ENCODE peak calls at places on chromosomes 6 and 20, in five cellular contexts. B, L, T, N and U are unnamed samples. For H3K4me1 and H3K27me3, the result is how much of the 10 kb centered on the place peaks cover.

GRCh38 chr6:82397962-82398692 is 34.5 kb downstream of the TPBG start:
- DNase-seq in B (no peak), L (no peak), T (no peak), N (no peak), U (no peak)

GRCh38 chr20:20009784-20010253 is 7.3 kb upstream of the NAA20 start:
- DNase-seq in B (no peak), L (no peak), T (no peak), N (no peak), U (no peak)

GRCh38 chr20:1381753-1382591 is 10.9 kb downstream of the FKBP1A start:
- DNase-seq in B (no peak), L (no peak), T (no peak), N (no peak), U (no peak)

GRCh38 chr6:130412556-130413290 is 46.9 kb downstream of the TMEM200A start:
- DNase-seq in B (no peak), L (no peak), T (no peak), N (no peak), U (no peak)

GRCh38 chr20:8798505-8798904 is 270.4 kb upstream of the PLCB4 start:
- DNase-seq in B (peak), L (no peak), T (no peak), N (peak), U (no peak)

GRCh38 chr6:112911949-112912348 is 564.8 kb downstream of the RFPL4B start:
- DNase-seq in B (peak), L (no peak), T (no peak), N (peak), U (no peak)

GRCh38 chr6:56109149-56109548 is 138.2 kb downstream of the COL21A1 start:
- DNase-seq in B (no peak), L (no peak), T (no peak), N (no peak), U (no peak)

GRCh38 chr6:87105823-87106222 is 10.9 kb upstream of the CGA start:
- DNase-seq in B (no peak), L (no peak), T (no peak), N (no peak), U (no peak)

GRCh38 chr6:121765060-121765459 is 329.6 kb downstream of the GJA1 start:
- DNase-seq in B (no peak), L (no peak), T (no peak), N (no peak), U (no peak)

GRCh38 chr6:126337323-126337722 is 2.6 kb upstream of the CENPW start:
- DNase-seq in B (no peak), L (no peak), T (no peak), N (no peak), U (no peak)

GRCh38 chr6:81630719-81631118 is 121.8 kb downstream of the TENT5A start:
- DNase-seq in B (no peak), L (no peak), T (no peak), N (no peak), U (no peak)

GRCh38 chr20:45851501-45851900 is 5.7 kb downstream of the ACOT8 start:
- DNase-seq in B (no peak), L (no peak), T (no peak), N (no peak), U (no peak)

GRCh38 chr6:30312266-30312665 is 14.5 kb upstream of the TRIM39 start:
- DNase-seq in B (no peak), L (no peak), T (no peak), N (no peak), U (no peak)

GRCh38 chr6:125037826-125038225 is 75.6 kb downstream of the RNF217 start:
- DNase-seq in B (no peak), L (no peak), T (no peak), N (no peak), U (no peak)

GRCh38 chr6:2663123-2663522 is 87.6 kb downstream of the MYLK4 start:
- DNase-seq in B (no peak), L (no peak), T (no peak), N (no peak), U (no peak)

GRCh38 chr6:52388790-52389189 is 26.8 kb downstream of the PAQR8 start:
- DNase-seq in B (no peak), L (no peak), T (no peak), N (no peak), U (peak)

GRCh38 chr6:167329014-167329413 is 4.1 kb downstream of the TTLL2 start:
- DNase-seq in B (no peak), L (no peak), T (no peak), N (no peak), U (no peak)

GRCh38 chr6:73363537-73363875 is 1.0 kb downstream of the KHDC3L start:
- DNase-seq in B (no peak), L (no peak), T (no peak), N (no peak), U (no peak)

GRCh38 chr6:158837684-158838625 is 18.8 kb upstream of the EZR start:
- DNase-seq in B (peak), L (no peak), T (no peak), N (peak), U (no peak)

GRCh38 chr6:45801471-45802289 is 214.0 kb downstream of the CLIC5 start:
- DNase-seq in B (no peak), L (no peak), T (no peak), N (no peak), U (no peak)

GRCh38 chr20:431012-431904 is 23.2 kb downstream of the RBCK1 start:
- DNase-seq in B (peak), L (peak), T (peak), N (peak), U (peak)

GRCh38 chr6:19852090-19852457 is 14.9 kb downstream of the ID4 start:
- DNase-seq in B (no peak), L (no peak), T (no peak), N (no peak), U (no peak)

GRCh38 chr20:24632581-24632980 is 163.2 kb downstream of the SYNDIG1 start:
- DNase-seq in B (no peak), L (no peak), T (no peak), N (no peak), U (no peak)

GRCh38 chr6:39209360-39209811 is 19.9 kb downstream of the KCNK5 start:
- DNase-seq in B (no peak), L (no peak), T (no peak), N (no peak), U (no peak)

GRCh38 chr6:144083172-144083571 is 12.2 kb downstream of the SF3B5 start:
- DNase-seq in B (no peak), L (no peak), T (no peak), N (no peak), U (no peak)

GRCh38 chr6:54681987-54682386 is 164.6 kb upstream of the FAM83B start:
- DNase-seq in B (no peak), L (no peak), T (no peak), N (no peak), U (no peak)

GRCh38 chr20:46151936-46152335 is 33.8 kb downstream of the CD40 start:
- DNase-seq in B (no peak), L (no peak), T (no peak), N (no peak), U (no peak)

GRCh38 chr6:144077881-144078280 is 17.5 kb downstream of the SF3B5 start:
- DNase-seq in B (no peak), L (no peak), T (no peak), N (no peak), U (no peak)

GRCh38 chr20:44471481-44471882 is 4.2 kb upstream of the TTPAL start:
- DNase-seq in B (no peak), L (no peak), T (no peak), N (no peak), U (no peak)

GRCh38 chr20:63241272-63241671 is 5.6 kb downstream of the BIRC7 start:
- DNase-seq in B (no peak), L (no peak), T (no peak), N (no peak), U (no peak)

GRCh38 chr6:35140991-35141720 is at the start of gene TCP11:
- DNase-seq in B (peak), L (peak), T (peak), N (peak), U (no peak)

GRCh38 chr6:96704713-96705112 is 132.6 kb downstream of the GPR63 start:
- DNase-seq in B (no peak), L (no peak), T (no peak), N (no peak), U (no peak)

GRCh38 chr20:3751664-3752385 is 15.7 kb downstream of the ADISSP start:
- DNase-seq in B (peak), L (peak), T (peak), N (peak), U (no peak)

GRCh38 chr6:117417851-117418250 is 7.9 kb downstream of the ROS1 start:
- DNase-seq in B (no peak), L (no peak), T (no peak), N (no peak), U (no peak)

GRCh38 chr6:166514196-166514595 is 72.3 kb downstream of the RAMACL start:
- DNase-seq in B (no peak), L (no peak), T (no peak), N (no peak), U (no peak)

GRCh38 chr20:3782597-3782996 is 1.3 kb upstream of the SPEF1 start:
- DNase-seq in B (no peak), L (no peak), T (no peak), N (no peak), U (no peak)

GRCh38 chr20:4082406-4083102 is 67.2 kb upstream of the RNF24 start:
- DNase-seq in B (peak), L (peak), T (no peak), N (peak), U (no peak)

GRCh38 chr6:157213897-157214296 is 109.4 kb downstream of the TMEM242 start:
- DNase-seq in B (no peak), L (no peak), T (no peak), N (no peak), U (no peak)

DNA sequence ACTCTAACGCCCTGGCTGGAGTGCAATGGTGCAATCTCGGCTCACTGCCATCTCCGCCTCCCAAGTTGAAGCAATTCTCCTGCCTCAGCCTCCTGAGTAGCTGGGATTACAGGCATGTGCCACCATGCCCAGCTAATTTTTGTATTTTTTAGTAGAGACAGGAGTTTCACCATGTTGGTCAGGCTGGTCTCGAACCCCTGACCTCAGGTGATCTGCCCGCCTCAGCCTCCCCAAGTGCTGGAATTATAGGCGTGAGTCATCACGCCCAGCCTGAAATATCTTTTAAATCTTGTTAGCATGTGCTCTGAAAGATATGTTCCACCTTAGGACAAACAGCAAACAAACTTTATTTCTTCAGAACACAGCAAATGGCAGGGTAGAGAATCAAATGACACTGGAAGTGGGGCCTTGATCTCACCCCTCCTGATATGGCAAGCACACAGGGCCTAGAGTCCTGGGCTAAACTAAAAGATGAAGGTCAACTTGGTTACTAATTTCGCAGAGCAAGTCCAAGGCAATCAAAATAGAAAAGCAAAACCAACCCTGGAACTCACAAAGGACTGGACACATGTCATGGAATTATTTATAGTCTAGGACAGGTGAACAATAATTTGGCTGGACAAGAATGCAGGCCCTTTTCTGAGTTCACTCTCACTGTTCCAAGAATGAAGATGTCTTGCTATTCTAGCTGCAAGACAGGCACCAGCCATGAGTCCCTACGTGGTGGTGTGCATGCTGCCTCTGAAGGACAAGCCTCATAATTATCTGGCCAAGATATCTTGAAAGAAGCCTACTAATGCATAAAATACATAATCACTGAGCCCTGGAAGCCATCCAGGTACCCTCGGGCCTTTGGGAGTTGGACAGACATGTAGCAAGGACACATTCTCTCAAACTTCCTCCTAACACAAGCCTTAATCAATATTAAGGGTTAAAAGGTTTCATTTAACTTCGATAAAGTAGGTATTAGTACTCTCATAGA is 35.6 kb downstream of the B4GALT5 start:
- DNase-seq in B (no peak), L (no peak), T (no peak), N (no peak), U (no peak)
- H3K4me1 ChIP-seq in B (under half), L (half or more), T (under half), N (half or more), U (under half)

DNA sequence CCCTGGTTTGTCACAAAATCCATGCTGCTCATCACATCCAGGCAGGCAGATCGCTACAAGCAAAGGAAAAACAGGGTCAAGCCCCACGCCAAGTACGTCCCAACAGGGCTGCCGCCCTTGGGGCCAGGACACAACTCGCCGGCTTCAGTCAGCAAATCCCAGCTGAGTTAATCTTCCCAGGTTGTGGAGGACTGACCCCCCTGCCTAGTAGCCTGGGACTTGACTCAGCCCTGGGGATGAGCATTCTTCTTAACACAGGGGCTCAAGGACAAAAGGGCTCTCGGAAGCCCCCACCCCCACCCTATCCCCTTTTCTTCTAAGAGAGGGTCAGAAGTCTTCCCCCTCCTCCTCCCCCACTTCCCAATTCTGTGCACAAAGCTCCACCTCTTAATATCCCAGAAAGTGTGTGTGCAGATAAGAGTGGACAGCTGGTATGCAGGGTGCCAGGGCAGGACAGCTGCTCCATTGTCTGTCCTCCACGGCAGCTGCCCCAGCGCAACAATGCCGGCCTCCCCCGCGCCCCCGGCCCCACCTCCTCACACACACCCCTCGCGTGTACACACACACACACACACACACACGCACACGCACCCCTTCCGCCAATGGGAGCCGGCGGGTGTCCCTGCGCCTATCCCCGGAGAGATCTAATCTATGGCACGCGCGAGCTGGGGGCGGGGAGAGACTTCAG is 4.5 kb downstream of the DLL1 start:
- DNase-seq in B (peak), L (peak), T (peak), N (peak), U (no peak)
- H3K27me3 ChIP-seq in B (under half), L (under half), T (under half), N (under half), U (under half)

GRCh38 chr6:99347804-99348203 is 1.7 kb downstream of the FAXC start:
- DNase-seq in B (no peak), L (no peak), T (no peak), N (no peak), U (no peak)

GRCh38 chr6:99348220-99348822 is 1.2 kb downstream of the FAXC start:
- DNase-seq in B (no peak), L (no peak), T (no peak), N (no peak), U (no peak)

GRCh38 chr6:99344289-99344688 is 5.2 kb downstream of the FAXC start:
- DNase-seq in B (no peak), L (no peak), T (no peak), N (no peak), U (no peak)

GRCh38 chr6:99346595-99346994 is 2.9 kb downstream of the FAXC start:
- DNase-seq in B (no peak), L (no peak), T (no peak), N (no peak), U (no peak)

GRCh38 chr6:99345164-99345563 is 4.3 kb downstream of the FAXC start:
- DNase-seq in B (no peak), L (no peak), T (no peak), N (no peak), U (no peak)
- H3K4me1 ChIP-seq in B (under half), L (under half), T (under half), N (under half), U (under half)

DNA sequence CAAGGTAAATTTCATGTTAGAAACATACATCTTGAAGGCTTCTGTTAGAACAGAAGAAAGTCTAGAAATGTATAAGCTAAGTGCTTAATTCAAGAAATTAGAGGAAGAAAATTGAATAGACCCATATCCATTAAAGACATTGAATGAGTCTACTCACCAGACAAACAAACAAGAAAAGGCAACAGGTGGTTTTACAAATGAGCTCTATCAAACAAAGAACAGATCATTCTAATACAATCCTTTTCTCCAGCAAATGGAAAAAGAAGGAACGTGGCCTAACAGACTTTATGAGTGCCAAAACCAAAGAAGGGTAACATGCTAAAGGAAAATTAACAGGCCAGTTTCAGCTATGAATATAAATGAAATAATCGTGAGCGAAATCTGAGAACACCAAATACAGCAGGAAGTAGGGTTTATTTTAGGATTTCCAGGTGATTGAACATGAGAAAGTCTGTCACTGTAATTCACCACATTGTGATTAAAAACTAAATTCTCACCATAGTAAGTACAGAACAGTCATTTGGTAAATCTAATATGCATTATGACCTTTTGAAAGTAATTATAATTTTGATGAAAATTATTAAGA is 22.6 kb downstream of the MTHFD1L start:
- DNase-seq in B (no peak), L (no peak), T (no peak), N (no peak), U (no peak)
- H3K27me3 ChIP-seq in B (under half), L (under half), T (under half), N (under half), U (under half)